ENCODE peak calls at places on chromosomes 13 and 19, in six cellular contexts. One of them, this sample, is unnamed. For H3K4me1, the result is how much of the 10 kb centered on the place peaks cover.

GRCh38 chr19:51422053-51422448 is 4.6 kb upstream of the SIGLEC10 start:
- DNase-seq in Peyer's patch: peak
- DNase-seq in endodermal cell: peak
- DNase-seq in right lobe of liver: peak
- DNase-seq in body of pancreas: peak
- DNase-seq in CD8-positive, alpha-beta T cell: peak
- DNase-seq in this sample: no peak

GRCh38 chr19:49165865-49166301 is 8.3 kb downstream of the TRPM4 start:
- DNase-seq in CD8-positive, alpha-beta T cell: no peak
- DNase-seq in body of pancreas: no peak
- DNase-seq in endodermal cell: peak
- DNase-seq in right lobe of liver: no peak
- DNase-seq in Peyer's patch: no peak
- DNase-seq in this sample: no peak

GRCh38 chr13:106336663-106337062 is 198.8 kb downstream of the EFNB2 start:
- DNase-seq in endodermal cell: no peak
- DNase-seq in Peyer's patch: no peak
- DNase-seq in CD8-positive, alpha-beta T cell: no peak
- DNase-seq in right lobe of liver: no peak
- DNase-seq in body of pancreas: no peak
- DNase-seq in this sample: no peak

GRCh38 chr13:79312456-79312855 is 93.6 kb downstream of the RBM26 start:
- DNase-seq in body of pancreas: no peak
- DNase-seq in CD8-positive, alpha-beta T cell: no peak
- DNase-seq in Peyer's patch: no peak
- DNase-seq in right lobe of liver: no peak
- DNase-seq in endodermal cell: no peak
- DNase-seq in this sample: no peak

GRCh38 chr13:75319244-75319643 is 162.7 kb downstream of the TBC1D4 start:
- DNase-seq in right lobe of liver: no peak
- DNase-seq in CD8-positive, alpha-beta T cell: no peak
- DNase-seq in Peyer's patch: no peak
- DNase-seq in endodermal cell: no peak
- DNase-seq in body of pancreas: no peak
- DNase-seq in this sample: no peak

GRCh38 chr13:77833331-77833863 is 85.2 kb downstream of the EDNRB start:
- DNase-seq in body of pancreas: peak
- DNase-seq in Peyer's patch: no peak
- DNase-seq in CD8-positive, alpha-beta T cell: no peak
- DNase-seq in right lobe of liver: no peak
- DNase-seq in endodermal cell: no peak
- DNase-seq in this sample: no peak

GRCh38 chr13:48542581-48543341 is 9.9 kb upstream of the RCBTB2 start:
- DNase-seq in body of pancreas: peak
- DNase-seq in endodermal cell: peak
- DNase-seq in right lobe of liver: peak
- DNase-seq in CD8-positive, alpha-beta T cell: no peak
- DNase-seq in Peyer's patch: no peak
- DNase-seq in this sample: no peak

GRCh38 chr19:15124572-15125231 is 17.5 kb downstream of the SYDE1 start:
- DNase-seq in body of pancreas: no peak
- DNase-seq in Peyer's patch: peak
- DNase-seq in CD8-positive, alpha-beta T cell: peak
- DNase-seq in right lobe of liver: peak
- DNase-seq in endodermal cell: no peak
- DNase-seq in this sample: no peak

GRCh38 chr19:8209111-8209964 is at the start of gene CERS4:
- DNase-seq in Peyer's patch: peak
- DNase-seq in endodermal cell: peak
- DNase-seq in body of pancreas: peak
- DNase-seq in right lobe of liver: peak
- DNase-seq in CD8-positive, alpha-beta T cell: peak
- DNase-seq in this sample: no peak

GRCh38 chr13:27450921-27451461 is 627 bp upstream of the MTIF3 start:
- DNase-seq in endodermal cell: peak
- DNase-seq in body of pancreas: peak
- DNase-seq in Peyer's patch: peak
- DNase-seq in right lobe of liver: peak
- DNase-seq in CD8-positive, alpha-beta T cell: no peak
- DNase-seq in this sample: peak
- H3K4me1 ChIP-seq in endodermal cell: under half
- H3K4me1 ChIP-seq in body of pancreas: under half
- H3K4me1 ChIP-seq in Peyer's patch: under half
- H3K4me1 ChIP-seq in right lobe of liver: under half
- H3K4me1 ChIP-seq in CD8-positive, alpha-beta T cell: half or more
- H3K4me1 ChIP-seq in this sample: under half

GRCh38 chr19:37692956-37693660 is 26.5 kb downstream of the ZNF607 start:
- DNase-seq in right lobe of liver: no peak
- DNase-seq in body of pancreas: no peak
- DNase-seq in endodermal cell: no peak
- DNase-seq in CD8-positive, alpha-beta T cell: no peak
- DNase-seq in Peyer's patch: no peak
- DNase-seq in this sample: no peak

GRCh38 chr19:37695144-37695899 is 24.2 kb downstream of the ZNF607 start:
- DNase-seq in Peyer's patch: no peak
- DNase-seq in endodermal cell: peak
- DNase-seq in body of pancreas: no peak
- DNase-seq in CD8-positive, alpha-beta T cell: no peak
- DNase-seq in right lobe of liver: no peak
- DNase-seq in this sample: no peak

GRCh38 chr19:37691881-37692504 is 27.6 kb downstream of the ZNF607 start:
- DNase-seq in body of pancreas: peak
- DNase-seq in right lobe of liver: peak
- DNase-seq in CD8-positive, alpha-beta T cell: peak
- DNase-seq in Peyer's patch: peak
- DNase-seq in endodermal cell: peak
- DNase-seq in this sample: peak
- TF ChIP-seq CTCF in body of pancreas: no peak
- TF ChIP-seq CTCF in right lobe of liver: no peak
- TF ChIP-seq CTCF in CD8-positive, alpha-beta T cell: no peak
- TF ChIP-seq CTCF in Peyer's patch: no peak
- TF ChIP-seq CTCF in endodermal cell: peak
- TF ChIP-seq CTCF in this sample: no peak

GRCh38 chr13:103537616-103538015 is 471.4 kb upstream of the SLC10A2 start:
- DNase-seq in body of pancreas: no peak
- DNase-seq in right lobe of liver: no peak
- DNase-seq in Peyer's patch: no peak
- DNase-seq in endodermal cell: no peak
- DNase-seq in CD8-positive, alpha-beta T cell: no peak
- DNase-seq in this sample: no peak

GRCh38 chr13:103542648-103543047 is 476.4 kb upstream of the SLC10A2 start:
- DNase-seq in CD8-positive, alpha-beta T cell: no peak
- DNase-seq in Peyer's patch: no peak
- DNase-seq in body of pancreas: no peak
- DNase-seq in endodermal cell: no peak
- DNase-seq in right lobe of liver: no peak
- DNase-seq in this sample: no peak

GRCh38 chr13:103539721-103540120 is 473.5 kb upstream of the SLC10A2 start:
- DNase-seq in Peyer's patch: no peak
- DNase-seq in right lobe of liver: no peak
- DNase-seq in CD8-positive, alpha-beta T cell: no peak
- DNase-seq in body of pancreas: no peak
- DNase-seq in endodermal cell: no peak
- DNase-seq in this sample: no peak

GRCh38 chr13:103539265-103539664 is 473.0 kb upstream of the SLC10A2 start:
- DNase-seq in right lobe of liver: peak
- DNase-seq in CD8-positive, alpha-beta T cell: no peak
- DNase-seq in body of pancreas: no peak
- DNase-seq in endodermal cell: peak
- DNase-seq in Peyer's patch: no peak
- DNase-seq in this sample: no peak

GRCh38 chr13:103540394-103540793 is 474.2 kb upstream of the SLC10A2 start:
- DNase-seq in body of pancreas: no peak
- DNase-seq in endodermal cell: no peak
- DNase-seq in right lobe of liver: no peak
- DNase-seq in CD8-positive, alpha-beta T cell: no peak
- DNase-seq in Peyer's patch: no peak
- DNase-seq in this sample: no peak
- H3K27ac ChIP-seq in body of pancreas: no peak
- H3K27ac ChIP-seq in endodermal cell: no peak
- H3K27ac ChIP-seq in right lobe of liver: no peak
- H3K27ac ChIP-seq in CD8-positive, alpha-beta T cell: no peak
- H3K27ac ChIP-seq in Peyer's patch: no peak
- H3K27ac ChIP-seq in this sample: no peak

DNA sequence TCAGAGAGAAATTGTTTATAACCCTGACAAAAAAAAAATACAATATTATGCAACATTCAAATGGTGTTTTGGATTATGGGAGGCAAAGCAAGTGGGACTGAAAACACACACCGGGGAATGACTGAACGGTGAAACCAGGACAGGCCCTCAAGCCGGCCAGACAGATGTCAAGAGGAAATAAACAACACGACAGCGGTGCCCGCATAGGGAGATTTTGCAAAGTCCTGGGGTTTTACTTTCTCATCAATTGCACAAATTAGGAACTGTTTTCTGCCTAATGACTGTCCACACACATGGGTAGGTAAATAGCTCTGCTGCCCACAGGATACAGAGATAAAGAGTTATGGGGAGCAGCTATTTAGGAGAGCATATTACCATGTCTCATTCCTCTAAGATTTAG is 134.5 kb downstream of the IRS2 start:
- DNase-seq in CD8-positive, alpha-beta T cell: no peak
- DNase-seq in body of pancreas: peak
- DNase-seq in endodermal cell: no peak
- DNase-seq in Peyer's patch: no peak
- DNase-seq in right lobe of liver: no peak
- DNase-seq in this sample: no peak
- H3K4me1 ChIP-seq in CD8-positive, alpha-beta T cell: under half
- H3K4me1 ChIP-seq in body of pancreas: under half
- H3K4me1 ChIP-seq in endodermal cell: under half
- H3K4me1 ChIP-seq in Peyer's patch: under half
- H3K4me1 ChIP-seq in right lobe of liver: under half
- H3K4me1 ChIP-seq in this sample: under half

DNA sequence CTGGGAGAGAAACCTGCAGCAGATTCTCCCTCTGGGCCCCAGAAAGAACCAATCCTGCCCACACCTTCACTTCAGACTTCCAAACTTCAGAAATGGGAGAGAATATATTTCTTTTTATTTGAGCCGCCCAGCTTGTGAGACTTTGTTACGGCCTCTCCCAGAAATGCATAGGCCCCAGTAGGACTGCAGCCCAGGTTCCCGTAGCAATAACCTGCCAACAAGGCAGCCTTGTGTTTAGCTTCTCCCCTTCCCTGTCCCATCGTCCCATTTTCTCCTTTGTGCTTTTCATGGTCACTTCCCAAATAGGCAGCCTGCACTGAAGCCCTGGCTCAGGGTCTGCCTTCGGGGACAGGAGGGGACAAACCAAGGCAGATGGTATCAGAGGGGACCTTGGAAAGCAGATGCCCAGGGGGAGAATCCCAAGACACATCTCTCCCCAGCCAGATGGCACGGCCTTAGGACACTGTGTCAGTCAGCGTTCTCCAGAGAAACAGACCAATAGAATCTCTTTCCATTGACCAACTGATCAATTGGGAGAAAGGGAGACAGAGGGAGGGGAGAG is 3.7 kb upstream of the ARHGEF7 start:
- DNase-seq in body of pancreas: no peak
- DNase-seq in Peyer's patch: no peak
- DNase-seq in CD8-positive, alpha-beta T cell: no peak
- DNase-seq in endodermal cell: no peak
- DNase-seq in right lobe of liver: no peak
- DNase-seq in this sample: no peak
- TF ChIP-seq CTCF in body of pancreas: no peak
- TF ChIP-seq CTCF in Peyer's patch: no peak
- TF ChIP-seq CTCF in CD8-positive, alpha-beta T cell: no peak
- TF ChIP-seq CTCF in endodermal cell: no peak
- TF ChIP-seq CTCF in right lobe of liver: no peak
- TF ChIP-seq CTCF in this sample: no peak

DNA sequence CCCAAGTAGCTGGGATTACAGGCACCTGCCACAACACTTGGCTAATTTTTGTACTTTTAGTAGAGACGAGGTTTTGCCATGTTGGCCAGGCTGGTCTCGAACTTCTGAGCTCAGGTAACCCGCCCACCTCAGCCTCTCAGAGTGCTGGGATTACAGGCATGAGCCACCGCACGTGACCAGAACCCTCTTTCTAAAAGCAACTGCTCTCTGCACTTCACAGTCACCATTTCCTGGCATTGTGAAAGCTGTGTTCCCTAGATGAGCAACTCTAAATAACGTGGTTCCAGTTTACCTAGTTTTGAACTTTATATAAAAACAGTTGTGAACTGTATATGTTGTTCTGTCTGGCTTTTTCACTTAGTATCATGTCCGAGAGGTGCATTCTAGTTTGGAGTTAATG is 152.9 kb downstream of the SIPA1L3 start:
- DNase-seq in body of pancreas: peak
- DNase-seq in CD8-positive, alpha-beta T cell: no peak
- DNase-seq in right lobe of liver: no peak
- DNase-seq in endodermal cell: no peak
- DNase-seq in Peyer's patch: peak
- DNase-seq in this sample: no peak
- H3K27ac ChIP-seq in body of pancreas: no peak
- H3K27ac ChIP-seq in CD8-positive, alpha-beta T cell: no peak
- H3K27ac ChIP-seq in right lobe of liver: no peak
- H3K27ac ChIP-seq in endodermal cell: no peak
- H3K27ac ChIP-seq in Peyer's patch: no peak
- H3K27ac ChIP-seq in this sample: no peak

GRCh38 chr19:6222884-6223283 is 56.9 kb downstream of the MLLT1 start:
- DNase-seq in Peyer's patch: no peak
- DNase-seq in CD8-positive, alpha-beta T cell: no peak
- DNase-seq in endodermal cell: no peak
- DNase-seq in body of pancreas: no peak
- DNase-seq in right lobe of liver: peak
- DNase-seq in this sample: peak
- H3K4me1 ChIP-seq in Peyer's patch: under half
- H3K4me1 ChIP-seq in CD8-positive, alpha-beta T cell: under half
- H3K4me1 ChIP-seq in endodermal cell: under half
- H3K4me1 ChIP-seq in body of pancreas: under half
- H3K4me1 ChIP-seq in right lobe of liver: under half
- H3K4me1 ChIP-seq in this sample: under half

This sample was measured in foreskin keratinocyte.